ENCODE peak calls at places on chromosomes 13 and 19, in four cellular contexts. One of them, this sample, is unnamed.

GRCh38 chr13:30486230-30487074 is 20.7 kb upstream of the HMGB1 start:
- DNase-seq in esophagus squamous epithelium: no peak
- DNase-seq in NCI-H1417 treated with DMSO at 0.1 percent for 48 hours: no peak
- DNase-seq in DMS 273 treated with DMSO at 0.1 percent for 48 hours: no peak
- DNase-seq in this sample: no peak

GRCh38 chr13:40127925-40128324 is 472.5 kb downstream of the COG6 start:
- DNase-seq in esophagus squamous epithelium: no peak
- DNase-seq in NCI-H1417 treated with DMSO at 0.1 percent for 48 hours: no peak
- DNase-seq in DMS 273 treated with DMSO at 0.1 percent for 48 hours: no peak
- DNase-seq in this sample: no peak

GRCh38 chr19:44600466-44600865 is 12.9 kb upstream of the IGSF23 start:
- DNase-seq in esophagus squamous epithelium: no peak
- DNase-seq in NCI-H1417 treated with DMSO at 0.1 percent for 48 hours: no peak
- DNase-seq in DMS 273 treated with DMSO at 0.1 percent for 48 hours: no peak
- DNase-seq in this sample: no peak

GRCh38 chr13:40043759-40044158 is 388.3 kb downstream of the COG6 start:
- DNase-seq in esophagus squamous epithelium: no peak
- DNase-seq in NCI-H1417 treated with DMSO at 0.1 percent for 48 hours: no peak
- DNase-seq in DMS 273 treated with DMSO at 0.1 percent for 48 hours: no peak
- DNase-seq in this sample: no peak

GRCh38 chr13:77696863-77697207 is 652 bp upstream of the SLAIN1 start:
- DNase-seq in esophagus squamous epithelium: no peak
- DNase-seq in NCI-H1417 treated with DMSO at 0.1 percent for 48 hours: no peak
- DNase-seq in DMS 273 treated with DMSO at 0.1 percent for 48 hours: no peak
- DNase-seq in this sample: no peak

GRCh38 chr19:32415246-32415645 is 9.7 kb downstream of the DPY19L3 start:
- DNase-seq in esophagus squamous epithelium: no peak
- DNase-seq in NCI-H1417 treated with DMSO at 0.1 percent for 48 hours: no peak
- DNase-seq in DMS 273 treated with DMSO at 0.1 percent for 48 hours: no peak
- DNase-seq in this sample: no peak

GRCh38 chr13:25281193-25281936 is 5.9 kb downstream of the MTMR6 start:
- DNase-seq in esophagus squamous epithelium: no peak
- DNase-seq in NCI-H1417 treated with DMSO at 0.1 percent for 48 hours: no peak
- DNase-seq in DMS 273 treated with DMSO at 0.1 percent for 48 hours: no peak
- DNase-seq in this sample: no peak

GRCh38 chr19:13172335-13173128 is 22.3 kb downstream of the IER2 start:
- DNase-seq in esophagus squamous epithelium: no peak
- DNase-seq in NCI-H1417 treated with DMSO at 0.1 percent for 48 hours: no peak
- DNase-seq in DMS 273 treated with DMSO at 0.1 percent for 48 hours: peak; percentile 41
- DNase-seq in this sample: peak; percentile 92

GRCh38 chr13:40340368-40341085 is 325.9 kb downstream of the FOXO1 start:
- DNase-seq in esophagus squamous epithelium: no peak
- DNase-seq in NCI-H1417 treated with DMSO at 0.1 percent for 48 hours: no peak
- DNase-seq in DMS 273 treated with DMSO at 0.1 percent for 48 hours: peak; percentile 4
- DNase-seq in this sample: no peak

GRCh38 chr13:96792736-96793444 is 201.4 kb downstream of the OXGR1 start:
- DNase-seq in esophagus squamous epithelium: no peak
- DNase-seq in NCI-H1417 treated with DMSO at 0.1 percent for 48 hours: no peak
- DNase-seq in DMS 273 treated with DMSO at 0.1 percent for 48 hours: no peak
- DNase-seq in this sample: no peak

GRCh38 chr19:55146078-55146647 is 2.8 kb downstream of the TNNT1 start:
- DNase-seq in esophagus squamous epithelium: no peak
- DNase-seq in NCI-H1417 treated with DMSO at 0.1 percent for 48 hours: no peak
- DNase-seq in DMS 273 treated with DMSO at 0.1 percent for 48 hours: no peak
- DNase-seq in this sample: no peak

GRCh38 chr19:19451429-19452240 is 46.2 kb downstream of the GATAD2A start:
- DNase-seq in esophagus squamous epithelium: no peak
- DNase-seq in NCI-H1417 treated with DMSO at 0.1 percent for 48 hours: no peak
- DNase-seq in DMS 273 treated with DMSO at 0.1 percent for 48 hours: no peak
- DNase-seq in this sample: peak; percentile 69

GRCh38 chr13:48539550-48539949 is 6.7 kb upstream of the RCBTB2 start:
- DNase-seq in esophagus squamous epithelium: no peak
- DNase-seq in NCI-H1417 treated with DMSO at 0.1 percent for 48 hours: no peak
- DNase-seq in DMS 273 treated with DMSO at 0.1 percent for 48 hours: no peak
- DNase-seq in this sample: no peak

GRCh38 chr13:43307921-43308433 is 284.6 kb downstream of the DNAJC15 start:
- DNase-seq in esophagus squamous epithelium: no peak
- DNase-seq in NCI-H1417 treated with DMSO at 0.1 percent for 48 hours: no peak
- DNase-seq in DMS 273 treated with DMSO at 0.1 percent for 48 hours: peak; percentile 46
- DNase-seq in this sample: no peak

GRCh38 chr19:1783874-1784273 is 28.2 kb downstream of the ATP8B3 start:
- DNase-seq in esophagus squamous epithelium: no peak
- DNase-seq in NCI-H1417 treated with DMSO at 0.1 percent for 48 hours: no peak
- DNase-seq in DMS 273 treated with DMSO at 0.1 percent for 48 hours: no peak
- DNase-seq in this sample: no peak

GRCh38 chr13:26185720-26186119 is 36.4 kb downstream of the RNF6 start:
- DNase-seq in esophagus squamous epithelium: no peak
- DNase-seq in NCI-H1417 treated with DMSO at 0.1 percent for 48 hours: no peak
- DNase-seq in DMS 273 treated with DMSO at 0.1 percent for 48 hours: no peak
- DNase-seq in this sample: no peak

GRCh38 chr19:2226840-2227360 is 9.2 kb downstream of the PLEKHJ1 start:
- DNase-seq in esophagus squamous epithelium: no peak
- DNase-seq in NCI-H1417 treated with DMSO at 0.1 percent for 48 hours: no peak
- DNase-seq in DMS 273 treated with DMSO at 0.1 percent for 48 hours: no peak
- DNase-seq in this sample: no peak

GRCh38 chr19:49475995-49476880 is 2.2 kb downstream of the FLT3LG start:
- DNase-seq in esophagus squamous epithelium: no peak
- DNase-seq in NCI-H1417 treated with DMSO at 0.1 percent for 48 hours: no peak
- DNase-seq in DMS 273 treated with DMSO at 0.1 percent for 48 hours: no peak
- DNase-seq in this sample: peak; percentile 89

GRCh38 chr19:48473161-48473966 is 4.2 kb downstream of the CYTH2 start:
- DNase-seq in esophagus squamous epithelium: no peak
- DNase-seq in NCI-H1417 treated with DMSO at 0.1 percent for 48 hours: no peak
- DNase-seq in DMS 273 treated with DMSO at 0.1 percent for 48 hours: no peak
- DNase-seq in this sample: no peak

GRCh38 chr19:34241513-34242337 is 12.6 kb upstream of the GARRE1 start:
- DNase-seq in esophagus squamous epithelium: no peak
- DNase-seq in NCI-H1417 treated with DMSO at 0.1 percent for 48 hours: peak; percentile 74
- DNase-seq in DMS 273 treated with DMSO at 0.1 percent for 48 hours: no peak
- DNase-seq in this sample: no peak

GRCh38 chr13:60707878-60708277 is 310.9 kb downstream of the TDRD3 start:
- DNase-seq in esophagus squamous epithelium: no peak
- DNase-seq in NCI-H1417 treated with DMSO at 0.1 percent for 48 hours: no peak
- DNase-seq in DMS 273 treated with DMSO at 0.1 percent for 48 hours: no peak
- DNase-seq in this sample: no peak

GRCh38 chr19:40836754-40837429 is 13.4 kb downstream of the CYP2A6 start:
- DNase-seq in esophagus squamous epithelium: no peak
- DNase-seq in NCI-H1417 treated with DMSO at 0.1 percent for 48 hours: no peak
- DNase-seq in DMS 273 treated with DMSO at 0.1 percent for 48 hours: no peak
- DNase-seq in this sample: peak; percentile 11

GRCh38 chr19:17333611-17334413 is 843 bp downstream of the ANO8 start:
- DNase-seq in esophagus squamous epithelium: no peak
- DNase-seq in NCI-H1417 treated with DMSO at 0.1 percent for 48 hours: no peak
- DNase-seq in DMS 273 treated with DMSO at 0.1 percent for 48 hours: no peak
- DNase-seq in this sample: peak; percentile 86

GRCh38 chr13:24605923-24606372 is 74.3 kb upstream of the ATP12A start:
- DNase-seq in esophagus squamous epithelium: no peak
- DNase-seq in NCI-H1417 treated with DMSO at 0.1 percent for 48 hours: no peak
- DNase-seq in DMS 273 treated with DMSO at 0.1 percent for 48 hours: no peak
- DNase-seq in this sample: peak; percentile 85

GRCh38 chr13:57629391-57629804 is 2.1 kb upstream of the PCDH17 start:
- DNase-seq in esophagus squamous epithelium: no peak
- DNase-seq in NCI-H1417 treated with DMSO at 0.1 percent for 48 hours: no peak
- DNase-seq in DMS 273 treated with DMSO at 0.1 percent for 48 hours: no peak
- DNase-seq in this sample: no peak

GRCh38 chr13:49551245-49551644 is 34.1 kb downstream of the RCBTB1 start:
- DNase-seq in esophagus squamous epithelium: no peak
- DNase-seq in NCI-H1417 treated with DMSO at 0.1 percent for 48 hours: no peak
- DNase-seq in DMS 273 treated with DMSO at 0.1 percent for 48 hours: no peak
- DNase-seq in this sample: no peak

GRCh38 chr19:53068199-53068598 is 23.7 kb downstream of the ERVV-2 start:
- DNase-seq in esophagus squamous epithelium: no peak
- DNase-seq in NCI-H1417 treated with DMSO at 0.1 percent for 48 hours: no peak
- DNase-seq in DMS 273 treated with DMSO at 0.1 percent for 48 hours: no peak
- DNase-seq in this sample: no peak

This sample was measured in activated CD8-positive, alpha-beta memory T cell treated with anti-CD3 and anti-CD28 coated beads for 24 hours.